ENCODE peak calls at places on chromosomes 16 and 17, in ten cellular contexts. I, A, L, U, N, Z, Q, P, X and Y are unnamed samples.

GRCh38 chr16:11576427-11577289 is 10.1 kb downstream of the LITAF start:
- DNase-seq in I (no peak), A (no peak), L (no peak), U (no peak), N (no peak), Z (no peak), Q (no peak), P (peak), X (no peak), Y (no peak)

GRCh38 chr16:72689851-72690250 is 358.1 kb downstream of the ZFHX3 start:
- DNase-seq in I (no peak), A (no peak), L (peak), U (no peak), N (no peak), Z (no peak), Q (no peak), P (no peak), X (no peak), Y (no peak)

GRCh38 chr17:7836596-7837374 is 2.8 kb downstream of the KDM6B start:
- DNase-seq in I (peak), A (peak), L (peak), U (no peak), N (peak), Z (peak), Q (peak), P (peak), X (peak), Y (peak)

GRCh38 chr16:47504599-47504998 is 43.5 kb downstream of the PHKB start:
- DNase-seq in I (no peak), A (no peak), L (peak), U (no peak), N (no peak), Z (no peak), Q (no peak), P (no peak), X (no peak), Y (no peak)

GRCh38 chr16:5321925-5322324 is 224.3 kb upstream of the EEF2KMT start:
- DNase-seq in I (no peak), A (no peak), L (no peak), U (no peak), N (no peak), Z (no peak), Q (no peak), P (no peak), X (no peak), Y (no peak)

GRCh38 chr16:66930189-66930588 is 4.0 kb downstream of the CIAO2B start:
- DNase-seq in I (no peak), A (no peak), L (peak), U (no peak), N (no peak), Z (no peak), Q (peak), P (no peak), X (no peak), Y (no peak)

GRCh38 chr17:46865100-46865499 is 13.7 kb downstream of the WNT9B start:
- DNase-seq in I (no peak), A (peak), L (no peak), U (no peak), N (no peak), Z (no peak), Q (no peak), P (no peak), X (peak), Y (no peak)

GRCh38 chr17:2484876-2485275 is 26.8 kb downstream of the METTL16 start:
- DNase-seq in I (no peak), A (no peak), L (no peak), U (no peak), N (no peak), Z (no peak), Q (no peak), P (no peak), X (no peak), Y (no peak)

GRCh38 chr17:49722066-49722465 is 14.3 kb upstream of the SLC35B1 start:
- DNase-seq in I (no peak), A (no peak), L (no peak), U (no peak), N (no peak), Z (no peak), Q (no peak), P (no peak), X (no peak), Y (no peak)

GRCh38 chr17:37825851-37826250 is 81.0 kb upstream of the HNF1B start:
- DNase-seq in I (no peak), A (no peak), L (no peak), U (no peak), N (no peak), Z (no peak), Q (no peak), P (no peak), X (no peak), Y (no peak)

GRCh38 chr17:55487727-55488436 is 23.4 kb downstream of the SMIM36 start:
- DNase-seq in I (no peak), A (no peak), L (peak), U (no peak), N (no peak), Z (no peak), Q (no peak), P (no peak), X (no peak), Y (no peak)

GRCh38 chr17:4721203-4722135 is 9.8 kb upstream of the MED11 start:
- DNase-seq in I (no peak), A (no peak), L (peak), U (no peak), N (peak), Z (no peak), Q (no peak), P (no peak), X (no peak), Y (no peak)

GRCh38 chr16:50215680-50216079 is 50.7 kb upstream of the ADCY7 start:
- DNase-seq in I (no peak), A (no peak), L (no peak), U (no peak), N (no peak), Z (no peak), Q (no peak), P (no peak), X (no peak), Y (no peak)

GRCh38 chr16:88681709-88682451 is 4.4 kb downstream of the SNAI3 start:
- DNase-seq in I (peak), A (no peak), L (no peak), U (no peak), N (no peak), Z (peak), Q (no peak), P (peak), X (no peak), Y (no peak)

GRCh38 chr17:61443475-61443882 is 8.7 kb upstream of the TBX4 start:
- DNase-seq in I (no peak), A (no peak), L (no peak), U (no peak), N (no peak), Z (no peak), Q (no peak), P (no peak), X (no peak), Y (no peak)

GRCh38 chr16:48612621-48613020 is 2.6 kb upstream of the N4BP1 start:
- DNase-seq in I (no peak), A (no peak), L (no peak), U (no peak), N (no peak), Z (no peak), Q (no peak), P (no peak), X (no peak), Y (no peak)

GRCh38 chr17:14469971-14470370 is 169.1 kb downstream of the HS3ST3B1 start:
- DNase-seq in I (no peak), A (no peak), L (no peak), U (no peak), N (no peak), Z (no peak), Q (no peak), P (no peak), X (no peak), Y (no peak)

GRCh38 chr17:70171159-70171558 is 1.8 kb downstream of the KCNJ2 start:
- DNase-seq in I (no peak), A (no peak), L (no peak), U (no peak), N (no peak), Z (no peak), Q (no peak), P (peak), X (no peak), Y (no peak)

GRCh38 chr16:85670840-85671239 is 17.9 kb downstream of the GINS2 start:
- DNase-seq in I (no peak), A (no peak), L (no peak), U (no peak), N (no peak), Z (no peak), Q (no peak), P (no peak), X (no peak), Y (no peak)

GRCh38 chr16:74448990-74449389 is 27.7 kb upstream of the CLEC18B start:
- DNase-seq in I (no peak), A (peak), L (peak), U (no peak), N (peak), Z (no peak), Q (peak), P (no peak), X (peak), Y (no peak)

GRCh38 chr17:28343491-28343932 is 8.0 kb downstream of the TNFAIP1 start:
- DNase-seq in I (no peak), A (no peak), L (no peak), U (no peak), N (no peak), Z (no peak), Q (no peak), P (no peak), X (no peak), Y (no peak)

GRCh38 chr17:28227278-28228108 is 91.5 kb upstream of the TMEM97 start:
- DNase-seq in I (no peak), A (peak), L (peak), U (no peak), N (peak), Z (no peak), Q (no peak), P (peak), X (no peak), Y (no peak)

GRCh38 chr17:82103588-82104451 is 5.8 kb upstream of the FASN start:
- DNase-seq in I (no peak), A (no peak), L (peak), U (no peak), N (no peak), Z (no peak), Q (no peak), P (no peak), X (no peak), Y (no peak)

GRCh38 chr17:4178651-4179050 is 35.7 kb downstream of the CYB5D2 start:
- DNase-seq in I (no peak), A (no peak), L (no peak), U (no peak), N (no peak), Z (no peak), Q (no peak), P (no peak), X (no peak), Y (no peak)

GRCh38 chr16:10103096-10103495 is 79.1 kb downstream of the GRIN2A start:
- DNase-seq in I (no peak), A (no peak), L (no peak), U (no peak), N (peak), Z (no peak), Q (peak), P (no peak), X (no peak), Y (no peak)

GRCh38 chr16:86353185-86353584 is 157.1 kb upstream of the FOXF1 start:
- DNase-seq in I (no peak), A (no peak), L (peak), U (no peak), N (no peak), Z (no peak), Q (no peak), P (no peak), X (no peak), Y (no peak)

GRCh38 chr16:50627419-50627818 is 53.7 kb downstream of the SNX20 start:
- DNase-seq in I (peak), A (no peak), L (peak), U (peak), N (no peak), Z (peak), Q (no peak), P (no peak), X (no peak), Y (peak)

GRCh38 chr16:65422934-65423333 is 301.1 kb upstream of the CDH11 start:
- DNase-seq in I (no peak), A (no peak), L (no peak), U (no peak), N (no peak), Z (no peak), Q (no peak), P (no peak), X (no peak), Y (no peak)

GRCh38 chr16:9481749-9482148 is 390.3 kb downstream of the HAPSTR1 start:
- DNase-seq in I (no peak), A (no peak), L (no peak), U (no peak), N (no peak), Z (no peak), Q (no peak), P (no peak), X (no peak), Y (no peak)

GRCh38 chr17:13888043-13888442 is 181.3 kb upstream of the COX10 start:
- DNase-seq in I (no peak), A (no peak), L (peak), U (no peak), N (no peak), Z (no peak), Q (no peak), P (no peak), X (peak), Y (no peak)

GRCh38 chr17:78991906-78992532 is 12.3 kb upstream of the LGALS3BP start:
- DNase-seq in I (no peak), A (no peak), L (no peak), U (no peak), N (no peak), Z (no peak), Q (no peak), P (no peak), X (no peak), Y (no peak)

GRCh38 chr17:45783593-45784292 is 377 bp upstream of the CRHR1 start:
- DNase-seq in I (no peak), A (peak), L (no peak), U (no peak), N (no peak), Z (no peak), Q (no peak), P (no peak), X (no peak), Y (no peak)

GRCh38 chr17:37060966-37061365 is 112.2 kb downstream of the AATF start:
- DNase-seq in I (no peak), A (no peak), L (no peak), U (no peak), N (no peak), Z (no peak), Q (no peak), P (no peak), X (no peak), Y (no peak)

GRCh38 chr16:3659200-3659599 is 4.7 kb downstream of the DNASE1 start:
- DNase-seq in I (no peak), A (peak), L (peak), U (no peak), N (no peak), Z (no peak), Q (no peak), P (no peak), X (no peak), Y (no peak)